ENCODE peak calls at places on chromosomes 5 and 9, in four cellular contexts. J is colonic mucosa, S is NCI-H1417, H is AG08396. K is an unnamed sample.
A peak's percentile ranks its signal among the peaks of the same experiment; 100 is the strongest.

GRCh38 chr5:31492824-31493223 is 39.1 kb downstream of the DROSHA start:
- DNase-seq in J (no peak), S (no peak), H (peak; percentile 24), K (no peak)

GRCh38 chr9:134984372-134985240 is 66.9 kb upstream of the FCN1 start:
- DNase-seq in J (no peak), S (no peak), H (no peak), K (no peak)

GRCh38 chr9:123823194-123823947 is 106.6 kb downstream of the DENND1A start:
- DNase-seq in J (no peak), S (no peak), H (no peak), K (no peak)

GRCh38 chr5:2378108-2378507 is 373.4 kb downstream of the IRX2 start:
- DNase-seq in J (no peak), S (no peak), H (no peak), K (no peak)

GRCh38 chr5:179827684-179828083 is 7.0 kb downstream of the SQSTM1 start:
- DNase-seq in J (peak; percentile 83), S (no peak), H (peak; percentile 63), K (peak; percentile 40)

GRCh38 chr9:83628540-83628939 is 5.6 kb downstream of the IDNK start:
- DNase-seq in J (no peak), S (no peak), H (no peak), K (no peak)

GRCh38 chr9:38000332-38000731 is 68.7 kb downstream of the SHB start:
- DNase-seq in J (no peak), S (no peak), H (no peak), K (no peak)

GRCh38 chr5:154406231-154406630 is 39.6 kb upstream of the SAP30L start:
- DNase-seq in J (no peak), S (peak; percentile 38), H (no peak), K (no peak)

GRCh38 chr5:1666812-1667588 is 132.6 kb downstream of the MRPL36 start:
- DNase-seq in J (no peak), S (peak; percentile 69), H (peak; percentile 76), K (no peak)

GRCh38 chr5:83567741-83568530 is 96.4 kb downstream of the VCAN start:
- DNase-seq in J (no peak), S (no peak), H (peak; percentile 54), K (peak; percentile 82)

GRCh38 chr5:124677376-124677998 is 69.0 kb downstream of the ZNF608 start:
- DNase-seq in J (no peak), S (no peak), H (no peak), K (no peak)

GRCh38 chr5:61327761-61328753 is 4.0 kb upstream of the ZSWIM6 start:
- DNase-seq in J (no peak), S (no peak), H (peak; percentile 65), K (peak; percentile 74)

GRCh38 chr5:69334793-69335268 is 2.2 kb upstream of the CCDC125 start:
- DNase-seq in J (peak; percentile 88), S (peak; percentile 81), H (peak; percentile 83), K (peak; percentile 83)

GRCh38 chr5:175863316-175863715 is 8.1 kb upstream of the CPLX2 start:
- DNase-seq in J (no peak), S (no peak), H (no peak), K (no peak)

GRCh38 chr5:179306191-179307005 is 38.9 kb downstream of the ADAMTS2 start:
- DNase-seq in J (no peak), S (no peak), H (peak; percentile 41), K (no peak)

GRCh38 chr9:136726631-136727191 is 14.3 kb downstream of the DIPK1B start:
- DNase-seq in J (no peak), S (no peak), H (peak; percentile 67), K (peak; percentile 46)

GRCh38 chr5:91028518-91028956 is 354.6 kb downstream of the ARRDC3 start:
- DNase-seq in J (peak; percentile 67), S (no peak), H (no peak), K (no peak)